ENCODE peak calls at places on chromosomes 16 and 17, in four cellular contexts. One of them, this sample, is unnamed.

GRCh38 chr16:73036074-73036826 is 11.7 kb downstream of the ZFHX3 start:
- DNase-seq in PC-9: peak; percentile 49
- DNase-seq in OCI-LY7: no peak
- DNase-seq in cardiac muscle cell: no peak
- DNase-seq in this sample: no peak

GRCh38 chr17:4332296-4332970 is 34.0 kb downstream of the UBE2G1 start:
- DNase-seq in cardiac muscle cell: no peak
- DNase-seq in OCI-LY7: no peak
- DNase-seq in PC-9: peak; percentile 33
- DNase-seq in this sample: no peak

GRCh38 chr16:27859020-27859419 is 204.5 kb downstream of the GSG1L start:
- DNase-seq in OCI-LY7: no peak
- DNase-seq in PC-9: no peak
- DNase-seq in cardiac muscle cell: no peak
- DNase-seq in this sample: peak; percentile 19

GRCh38 chr17:56823848-56824247 is 9.9 kb downstream of the C17orf67 start:
- DNase-seq in PC-9: no peak
- DNase-seq in cardiac muscle cell: peak; percentile 26
- DNase-seq in OCI-LY7: no peak
- DNase-seq in this sample: no peak

GRCh38 chr17:81447331-81447933 is 52.2 kb downstream of the BAHCC1 start:
- DNase-seq in cardiac muscle cell: no peak
- DNase-seq in PC-9: no peak
- DNase-seq in OCI-LY7: no peak
- DNase-seq in this sample: no peak

GRCh38 chr16:48076455-48077012 is 79.3 kb downstream of the ABCC12 start:
- DNase-seq in cardiac muscle cell: no peak
- DNase-seq in OCI-LY7: no peak
- DNase-seq in PC-9: no peak
- DNase-seq in this sample: no peak

GRCh38 chr17:11896199-11896598 is 101.1 kb downstream of the ZNF18 start:
- DNase-seq in OCI-LY7: no peak
- DNase-seq in cardiac muscle cell: no peak
- DNase-seq in PC-9: no peak
- DNase-seq in this sample: no peak

GRCh38 chr17:74227271-74227670 is 13.9 kb downstream of the TTYH2 start:
- DNase-seq in cardiac muscle cell: no peak
- DNase-seq in OCI-LY7: no peak
- DNase-seq in PC-9: no peak
- DNase-seq in this sample: no peak

GRCh38 chr16:3949287-3949686 is 68.8 kb upstream of the CREBBP start:
- DNase-seq in OCI-LY7: no peak
- DNase-seq in cardiac muscle cell: peak; percentile 45
- DNase-seq in PC-9: no peak
- DNase-seq in this sample: peak; percentile 65

GRCh38 chr16:69522732-69523404 is 42.9 kb upstream of the NFAT5 start:
- DNase-seq in cardiac muscle cell: no peak
- DNase-seq in OCI-LY7: peak; percentile 46
- DNase-seq in PC-9: no peak
- DNase-seq in this sample: no peak

GRCh38 chr16:85800321-85800669 is 800 bp downstream of the COX4I1 start:
- DNase-seq in cardiac muscle cell: no peak
- DNase-seq in PC-9: no peak
- DNase-seq in OCI-LY7: peak; percentile 13
- DNase-seq in this sample: no peak

GRCh38 chr17:10683853-10684252 is 13.5 kb downstream of the SCO1 start:
- DNase-seq in cardiac muscle cell: peak; percentile 55
- DNase-seq in OCI-LY7: peak; percentile 33
- DNase-seq in PC-9: no peak
- DNase-seq in this sample: no peak

GRCh38 chr16:86753399-86753798 is 175.1 kb downstream of the FOXL1 start:
- DNase-seq in cardiac muscle cell: no peak
- DNase-seq in PC-9: no peak
- DNase-seq in OCI-LY7: no peak
- DNase-seq in this sample: no peak

GRCh38 chr16:65394306-65394705 is 272.4 kb upstream of the CDH11 start:
- DNase-seq in cardiac muscle cell: peak; percentile 23
- DNase-seq in PC-9: no peak
- DNase-seq in OCI-LY7: no peak
- DNase-seq in this sample: no peak

GRCh38 chr17:27315322-27315721 is 21.4 kb downstream of the WSB1 start:
- DNase-seq in OCI-LY7: no peak
- DNase-seq in PC-9: no peak
- DNase-seq in cardiac muscle cell: peak; percentile 91
- DNase-seq in this sample: peak; percentile 97

GRCh38 chr16:72055911-72056310 is 1.6 kb downstream of the HP start:
- DNase-seq in OCI-LY7: no peak
- DNase-seq in cardiac muscle cell: no peak
- DNase-seq in PC-9: no peak
- DNase-seq in this sample: no peak

GRCh38 chr16:69718365-69718764 is 8.0 kb downstream of the NQO1 start:
- DNase-seq in PC-9: no peak
- DNase-seq in cardiac muscle cell: no peak
- DNase-seq in OCI-LY7: no peak
- DNase-seq in this sample: no peak

GRCh38 chr17:1590031-1590746 is 27.6 kb upstream of the PITPNA start:
- DNase-seq in cardiac muscle cell: peak; percentile 83
- DNase-seq in PC-9: peak; percentile 84
- DNase-seq in OCI-LY7: no peak
- DNase-seq in this sample: no peak

GRCh38 chr17:42653179-42654124 is 5.6 kb upstream of the TUBG2 start:
- DNase-seq in PC-9: no peak
- DNase-seq in OCI-LY7: no peak
- DNase-seq in cardiac muscle cell: peak; percentile 87
- DNase-seq in this sample: peak; percentile 92
- H3K27ac ChIP-seq in PC-9: no peak overlapping the region
- H3K27ac ChIP-seq in OCI-LY7: no peak overlapping the region
- H3K27ac ChIP-seq in cardiac muscle cell: no peak overlapping the region
- H3K27ac ChIP-seq in this sample: peak overlapping the region; percentile 88

GRCh38 chr17:58375216-58375615 is 23.2 kb upstream of the SUPT4H1 start:
- DNase-seq in cardiac muscle cell: no peak
- DNase-seq in PC-9: no peak
- DNase-seq in OCI-LY7: no peak
- DNase-seq in this sample: no peak
- H3K27ac ChIP-seq in cardiac muscle cell: no peak overlapping the region
- H3K27ac ChIP-seq in PC-9: no peak overlapping the region
- H3K27ac ChIP-seq in OCI-LY7: no peak overlapping the region
- H3K27ac ChIP-seq in this sample: no peak overlapping the region

GRCh38 chr17:50050431-50051032 is 5.4 kb upstream of the ITGA3 start:
- DNase-seq in OCI-LY7: no peak
- DNase-seq in cardiac muscle cell: no peak
- DNase-seq in PC-9: no peak
- DNase-seq in this sample: no peak
- H3K27ac ChIP-seq in OCI-LY7: no peak overlapping the region
- H3K27ac ChIP-seq in cardiac muscle cell: no peak overlapping the region
- H3K27ac ChIP-seq in PC-9: peak overlapping the region; percentile 97
- H3K27ac ChIP-seq in this sample: no peak overlapping the region

GRCh38 chr16:66899945-66900688 is 18.6 kb downstream of the CDH16 start:
- DNase-seq in OCI-LY7: no peak
- DNase-seq in PC-9: peak; percentile 75
- DNase-seq in cardiac muscle cell: peak; percentile 84
- DNase-seq in this sample: peak; percentile 93
- H3K27ac ChIP-seq in OCI-LY7: no peak overlapping the region
- H3K27ac ChIP-seq in PC-9: peak overlapping the region; percentile 50
- H3K27ac ChIP-seq in cardiac muscle cell: peak overlapping the region; percentile 100
- H3K27ac ChIP-seq in this sample: peak overlapping the region; percentile 96

GRCh38 chr17:44942456-44942855 is 5.1 kb downstream of the KIF18B start:
- DNase-seq in OCI-LY7: no peak
- DNase-seq in cardiac muscle cell: no peak
- DNase-seq in PC-9: no peak
- DNase-seq in this sample: no peak

GRCh38 chr17:44941712-44942331 is 5.8 kb downstream of the KIF18B start:
- DNase-seq in OCI-LY7: no peak
- DNase-seq in PC-9: no peak
- DNase-seq in cardiac muscle cell: no peak
- DNase-seq in this sample: peak; percentile 40

GRCh38 chr17:44940321-44940720 is 7.3 kb downstream of the KIF18B start:
- DNase-seq in OCI-LY7: no peak
- DNase-seq in cardiac muscle cell: peak; percentile 70
- DNase-seq in PC-9: peak; percentile 48
- DNase-seq in this sample: peak; percentile 6

GRCh38 chr17:44935116-44935515 is 12.5 kb downstream of the KIF18B start:
- DNase-seq in cardiac muscle cell: no peak
- DNase-seq in PC-9: no peak
- DNase-seq in OCI-LY7: no peak
- DNase-seq in this sample: peak; percentile 62

GRCh38 chr17:44940768-44941167 is 6.8 kb downstream of the KIF18B start:
- DNase-seq in OCI-LY7: no peak
- DNase-seq in cardiac muscle cell: peak; percentile 4
- DNase-seq in PC-9: no peak
- DNase-seq in this sample: no peak
- H3K27ac ChIP-seq in OCI-LY7: no peak overlapping the region
- H3K27ac ChIP-seq in cardiac muscle cell: peak overlapping the region; percentile 42
- H3K27ac ChIP-seq in PC-9: peak overlapping the region; percentile 62
- H3K27ac ChIP-seq in this sample: no peak overlapping the region

DNA sequence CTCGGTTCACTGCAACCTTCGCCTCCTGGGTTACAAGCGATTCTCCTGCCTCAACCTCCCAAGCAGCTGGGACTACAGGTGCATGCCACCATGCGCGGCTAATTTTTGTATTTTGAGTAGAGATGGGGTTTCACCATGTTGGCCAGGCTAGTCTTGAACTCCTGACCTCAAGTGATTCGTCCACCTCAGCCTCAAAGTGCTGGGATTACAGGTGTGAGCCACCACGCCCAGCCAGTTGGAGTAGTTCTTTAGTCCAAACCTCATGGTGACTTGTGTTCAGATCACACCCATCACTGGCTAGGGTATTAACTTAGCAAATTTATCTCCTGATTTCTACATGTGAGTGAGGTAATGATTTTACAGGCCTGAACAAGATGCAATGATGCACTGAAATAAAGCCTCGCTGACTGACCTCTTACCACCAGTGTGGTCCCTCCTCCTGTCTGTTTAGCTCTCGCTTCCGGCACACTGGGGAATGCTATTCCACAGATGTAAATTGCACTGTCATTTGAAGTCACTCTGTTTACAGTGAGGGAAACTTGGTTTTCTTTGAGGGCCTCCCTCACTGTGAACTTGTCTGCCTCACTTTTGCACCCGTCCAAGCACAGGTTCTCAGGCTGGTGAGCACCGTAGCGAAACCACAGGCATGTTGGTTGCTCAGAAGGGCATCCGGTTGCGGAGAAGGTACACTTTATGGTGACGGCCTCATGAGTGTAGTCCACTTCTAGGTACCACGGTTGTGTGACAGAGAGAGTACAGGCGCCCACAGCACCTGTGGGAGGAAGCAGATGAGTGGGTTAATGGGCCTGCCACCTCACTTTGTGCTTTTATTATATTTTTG is 5.5 kb downstream of the IGSF6 start:
- DNase-seq in PC-9: no peak
- DNase-seq in cardiac muscle cell: no peak
- DNase-seq in OCI-LY7: peak; percentile 91
- DNase-seq in this sample: no peak
- H3K27ac ChIP-seq in PC-9: no peak overlapping the region
- H3K27ac ChIP-seq in cardiac muscle cell: no peak overlapping the region
- H3K27ac ChIP-seq in OCI-LY7: peak overlapping the region; percentile 95
- H3K27ac ChIP-seq in this sample: no peak overlapping the region

DNA sequence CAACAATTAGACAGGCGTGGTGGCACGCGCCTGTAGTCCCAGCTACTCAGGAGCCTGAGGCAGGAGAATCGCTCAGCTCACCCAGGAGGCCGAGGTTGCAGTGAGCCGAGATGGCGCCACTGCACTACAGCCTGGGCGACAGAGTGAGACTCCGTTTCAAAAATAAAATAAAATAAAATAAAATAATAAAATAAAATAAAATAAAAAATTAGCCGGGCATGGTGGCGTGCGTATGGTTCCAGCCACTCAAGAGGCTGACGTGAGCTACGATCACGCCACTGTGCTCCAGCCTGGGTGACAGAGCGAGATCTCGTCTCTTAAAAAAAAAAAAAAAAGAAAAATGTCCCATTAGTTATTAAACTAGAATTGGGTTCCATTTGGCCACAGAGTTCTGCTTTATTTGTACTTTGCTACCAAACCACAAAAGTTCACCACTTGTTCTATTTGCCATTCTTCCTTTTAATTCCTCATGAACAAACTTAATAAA is 1.2 kb downstream of the CYTH1 start:
- DNase-seq in PC-9: no peak
- DNase-seq in OCI-LY7: peak; percentile 70
- DNase-seq in cardiac muscle cell: no peak
- DNase-seq in this sample: peak; percentile 61
- H3K27ac ChIP-seq in PC-9: no peak overlapping the region
- H3K27ac ChIP-seq in OCI-LY7: peak overlapping the region; percentile 85
- H3K27ac ChIP-seq in cardiac muscle cell: no peak overlapping the region
- H3K27ac ChIP-seq in this sample: peak overlapping the region; percentile 94

GRCh38 chr17:76679242-76679641 is 31.5 kb downstream of the MXRA7 start:
- DNase-seq in PC-9: no peak
- DNase-seq in OCI-LY7: no peak
- DNase-seq in cardiac muscle cell: no peak
- DNase-seq in this sample: no peak

GRCh38 chr17:76682306-76682705 is 28.5 kb downstream of the MXRA7 start:
- DNase-seq in PC-9: no peak
- DNase-seq in OCI-LY7: no peak
- DNase-seq in cardiac muscle cell: peak; percentile 94
- DNase-seq in this sample: peak; percentile 75

GRCh38 chr17:76683921-76684745 is 26.6 kb downstream of the MXRA7 start:
- DNase-seq in PC-9: no peak
- DNase-seq in cardiac muscle cell: no peak
- DNase-seq in OCI-LY7: no peak
- DNase-seq in this sample: no peak

GRCh38 chr17:76683011-76683755 is 27.6 kb downstream of the MXRA7 start:
- DNase-seq in PC-9: no peak
- DNase-seq in cardiac muscle cell: no peak
- DNase-seq in OCI-LY7: peak; percentile 27
- DNase-seq in this sample: no peak

DNA sequence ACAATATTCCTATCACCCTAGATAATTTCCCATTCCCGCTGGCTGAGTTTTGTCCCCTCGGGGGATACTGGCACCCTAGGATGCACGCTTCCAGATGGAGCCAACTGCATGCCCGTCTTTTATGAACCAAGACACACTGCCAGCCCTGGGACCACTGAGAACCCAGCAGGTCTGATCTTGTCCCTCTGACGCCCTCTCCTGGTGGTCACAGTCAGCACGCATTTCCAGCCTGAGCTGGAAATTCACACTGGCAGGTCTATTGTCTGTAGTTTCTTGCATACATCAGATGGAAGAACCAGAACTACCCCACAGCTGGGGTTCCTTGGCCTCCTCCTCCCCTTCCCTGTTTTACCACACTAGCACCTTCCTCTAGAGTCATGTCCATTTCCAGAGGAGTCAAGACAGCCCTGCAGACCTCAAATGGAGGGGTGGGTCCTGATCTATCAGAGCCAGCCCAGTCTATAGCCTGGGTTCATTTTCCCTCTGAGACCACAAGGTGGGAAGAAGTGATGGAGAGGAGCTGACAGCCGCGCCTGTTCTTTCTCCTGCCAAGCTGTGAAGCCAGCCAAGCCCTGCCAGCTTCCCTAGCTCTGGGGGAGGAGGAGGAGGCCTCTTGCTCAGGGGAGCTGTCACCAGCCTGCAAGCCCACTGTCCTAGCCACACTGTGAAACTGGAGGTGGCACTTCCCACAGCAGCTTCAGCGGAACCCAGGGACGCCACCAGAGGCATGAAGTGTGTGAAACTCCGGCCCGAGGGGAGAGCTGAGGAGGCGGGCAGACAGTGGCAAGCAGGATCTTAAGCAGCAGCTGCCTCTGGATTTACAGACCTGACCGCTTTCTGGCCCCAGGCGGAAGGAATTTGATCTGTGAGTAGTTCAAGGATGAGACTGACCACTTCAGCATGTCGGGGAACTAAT is 29.3 kb downstream of the MXRA7 start:
- DNase-seq in cardiac muscle cell: peak; percentile 84
- DNase-seq in OCI-LY7: peak; percentile 83
- DNase-seq in PC-9: peak; percentile 70
- DNase-seq in this sample: peak; percentile 85
- H3K27ac ChIP-seq in cardiac muscle cell: peak overlapping the region; percentile 73
- H3K27ac ChIP-seq in OCI-LY7: no peak overlapping the region
- H3K27ac ChIP-seq in PC-9: no peak overlapping the region
- H3K27ac ChIP-seq in this sample: peak overlapping the region; percentile 98

GRCh38 chr17:32590974-32591373 is 104.2 kb downstream of the CDK5R1 start:
- DNase-seq in OCI-LY7: no peak
- DNase-seq in PC-9: no peak
- DNase-seq in cardiac muscle cell: no peak
- DNase-seq in this sample: no peak
- H3K27ac ChIP-seq in OCI-LY7: no peak overlapping the region
- H3K27ac ChIP-seq in PC-9: no peak overlapping the region
- H3K27ac ChIP-seq in cardiac muscle cell: no peak overlapping the region
- H3K27ac ChIP-seq in this sample: no peak overlapping the region